ENCODE peak calls at places on chromosome 2, in seven cellular contexts. O is GM23248, G is fibroblast of lung, I is PC-9, D is neural progenitor cell, F is astrocyte, M is K562. A is an unnamed sample.

GRCh38 chr2:241108271-241109209 is 6.5 kb upstream of the MTERF4 start:
- DNase-seq in O (no peak), G (no peak), I (no peak), D (no peak), F (no peak), M (no peak), A (no peak)

GRCh38 chr2:156215656-156216055 is 116.9 kb downstream of the NR4A2 start:
- DNase-seq in O (no peak), G (peak; percentile 2), I (no peak), D (no peak), F (no peak), M (no peak), A (no peak)

GRCh38 chr2:220219371-220219770 is 591.9 kb downstream of the SLC4A3 start:
- DNase-seq in O (no peak), G (no peak), I (no peak), D (no peak), F (no peak), M (no peak), A (no peak)

GRCh38 chr2:9638532-9638931 is 7.7 kb upstream of the YWHAQ start:
- DNase-seq in O (peak; percentile 98), G (peak; percentile 92), I (peak; percentile 86), D (no peak), F (peak; percentile 86), M (peak; percentile 58), A (no peak)

GRCh38 chr2:75053484-75054112 is 95.2 kb downstream of the POLE4 start:
- DNase-seq in O (peak; percentile 59), G (no peak), I (peak; percentile 57), D (peak; percentile 77), F (no peak), M (peak; percentile 56), A (no peak)

GRCh38 chr2:203804766-203805484 is 62.6 kb upstream of the CTLA4 start:
- DNase-seq in O (peak; percentile 78), G (peak; percentile 83), I (no peak), D (no peak), F (peak; percentile 79), M (no peak), A (no peak)

GRCh38 chr2:21793461-21793860 is 669.7 kb downstream of the TDRD15 start:
- DNase-seq in O (no peak), G (no peak), I (no peak), D (no peak), F (no peak), M (no peak), A (no peak)

GRCh38 chr2:29923110-29923721 is 1.8 kb upstream of the ALK start:
- DNase-seq in O (peak; percentile 79), G (peak; percentile 46), I (peak; percentile 53), D (peak; percentile 87), F (peak; percentile 18), M (peak; percentile 67), A (peak; percentile 50)

GRCh38 chr2:3527886-3528785 is 8.8 kb upstream of the ADI1 start:
- DNase-seq in O (no peak), G (no peak), I (no peak), D (no peak), F (no peak), M (no peak), A (no peak)

GRCh38 chr2:173032032-173032431 is 43.6 kb upstream of the MAP3K20 start:
- DNase-seq in O (no peak), G (no peak), I (no peak), D (no peak), F (no peak), M (no peak), A (no peak)

GRCh38 chr2:106996136-106996769 is 110.3 kb upstream of the ST6GAL2 start:
- DNase-seq in O (no peak), G (no peak), I (no peak), D (no peak), F (no peak), M (no peak), A (no peak)

GRCh38 chr2:161604901-161605300 is 19.3 kb upstream of the SLC4A10 start:
- DNase-seq in O (no peak), G (no peak), I (no peak), D (no peak), F (no peak), M (no peak), A (no peak)

GRCh38 chr2:54572262-54572635 is 116.1 kb downstream of the SPTBN1 start:
- DNase-seq in O (peak; percentile 93), G (peak; percentile 98), I (peak; percentile 100), D (no peak), F (peak; percentile 98), M (peak; percentile 28), A (no peak)

GRCh38 chr2:197248623-197249022 is 62.0 kb downstream of the ANKRD44 start:
- DNase-seq in O (no peak), G (peak; percentile 18), I (no peak), D (no peak), F (peak; percentile 10), M (no peak), A (peak; percentile 28)

GRCh38 chr2:199195893-199196502 is 261.7 kb downstream of the SATB2 start:
- DNase-seq in O (no peak), G (no peak), I (no peak), D (no peak), F (no peak), M (no peak), A (no peak)

GRCh38 chr2:11753452-11753885 is 7.0 kb downstream of the LPIN1 start:
- DNase-seq in O (peak; percentile 33), G (peak; percentile 58), I (peak; percentile 98), D (no peak), F (peak; percentile 56), M (no peak), A (no peak)

GRCh38 chr2:70328921-70329561 is 27.2 kb upstream of the FAM136A start:
- DNase-seq in O (peak; percentile 58), G (peak; percentile 33), I (peak; percentile 97), D (no peak), F (peak; percentile 20), M (no peak), A (no peak)

GRCh38 chr2:219175928-219176817 is 552 bp downstream of the CNPPD1 start:
- DNase-seq in O (peak; percentile 70), G (peak; percentile 38), I (peak; percentile 45), D (peak; percentile 81), F (peak; percentile 16), M (peak; percentile 50), A (no peak)

GRCh38 chr2:234135750-234136221 is 85.3 kb downstream of the SPP2 start:
- DNase-seq in O (peak; percentile 88), G (peak; percentile 82), I (peak; percentile 91), D (peak; percentile 94), F (peak; percentile 75), M (peak; percentile 43), A (no peak)

GRCh38 chr2:46697830-46698323 is 217.7 kb downstream of the MCFD2 start:
- DNase-seq in O (no peak), G (no peak), I (no peak), D (peak; percentile 6), F (no peak), M (no peak), A (no peak)
- H3K4me3 ChIP-seq in O (peak overlapping the region; percentile 76), G (no peak overlapping the region), I (peak overlapping the region; percentile 60), D (peak overlapping the region; percentile 84), F (peak overlapping the region; percentile 56), M (peak overlapping the region; percentile 83), A (peak overlapping the region; percentile 93)

GRCh38 chr2:40363631-40364030 is 88.3 kb downstream of the SLC8A1 start:
- DNase-seq in O (peak; percentile 57), G (peak; percentile 82), I (no peak), D (no peak), F (peak; percentile 83), M (no peak), A (no peak)

GRCh38 chr2:40357667-40358066 is 94.2 kb downstream of the SLC8A1 start:
- DNase-seq in O (peak; percentile 46), G (peak; percentile 45), I (no peak), D (no peak), F (no peak), M (no peak), A (no peak)

GRCh38 chr2:40361478-40361877 is 90.4 kb downstream of the SLC8A1 start:
- DNase-seq in O (no peak), G (no peak), I (peak; percentile 8), D (no peak), F (no peak), M (no peak), A (no peak)

GRCh38 chr2:40358783-40359182 is 93.1 kb downstream of the SLC8A1 start:
- DNase-seq in O (no peak), G (no peak), I (no peak), D (no peak), F (no peak), M (no peak), A (no peak)

GRCh38 chr2:40360652-40361051 is 91.2 kb downstream of the SLC8A1 start:
- DNase-seq in O (peak; percentile 29), G (peak; percentile 56), I (peak; percentile 45), D (no peak), F (no peak), M (no peak), A (no peak)
- TF ChIP-seq EZH2 in O (no peak), G (no peak), I (no peak), D (no peak), F (no peak), M (no peak), A (no peak)

GRCh38 chr2:140256080-140256479 is 1475.9 kb upstream of the NXPH2 start:
- DNase-seq in O (peak; percentile 4), G (peak; percentile 2), I (no peak), D (no peak), F (no peak), M (no peak), A (no peak)

GRCh38 chr2:140262908-140263307 is 1482.7 kb upstream of the NXPH2 start:
- DNase-seq in O (no peak), G (no peak), I (no peak), D (no peak), F (no peak), M (no peak), A (no peak)

DNA sequence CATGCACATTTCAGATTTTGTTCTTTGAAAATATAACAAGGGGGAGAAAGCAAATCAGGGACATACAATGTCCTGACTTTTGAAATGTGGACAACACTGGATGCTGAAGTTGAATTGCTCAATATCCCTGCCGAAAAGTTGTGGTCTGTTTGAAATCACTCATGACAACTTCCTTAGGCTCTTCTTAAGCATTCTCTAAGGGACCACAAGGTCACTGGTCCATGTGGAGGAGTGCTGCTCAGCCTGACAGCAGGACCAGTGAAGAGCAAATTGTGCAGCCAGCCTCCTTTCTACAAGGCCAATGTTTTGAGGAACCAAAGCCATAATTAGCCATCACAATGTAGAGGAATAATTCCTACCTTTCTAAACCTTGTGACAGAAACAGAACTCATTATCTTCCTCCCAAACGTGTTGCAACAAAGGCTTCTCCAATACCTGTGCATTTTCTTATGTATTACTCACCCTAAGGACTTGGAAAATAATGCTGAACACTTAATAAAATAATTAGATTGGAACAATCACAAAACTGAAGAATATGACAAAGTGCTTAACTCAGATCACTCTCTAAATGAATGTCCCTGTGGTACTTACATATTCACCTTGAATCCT is 1477.6 kb upstream of the NXPH2 start:
- DNase-seq in O (no peak), G (no peak), I (no peak), D (no peak), F (no peak), M (no peak), A (no peak)
- H3K4me3 ChIP-seq in O (no peak overlapping the region), G (no peak overlapping the region), I (no peak overlapping the region), D (no peak overlapping the region), F (no peak overlapping the region), M (no peak overlapping the region), A (no peak overlapping the region)

GRCh38 chr2:238207006-238207405 is 3.5 kb upstream of the ILKAP start:
- DNase-seq in O (no peak), G (no peak), I (no peak), D (no peak), F (no peak), M (no peak), A (no peak)

GRCh38 chr2:238203973-238204683 is 633 bp upstream of the ILKAP start:
- DNase-seq in O (no peak), G (no peak), I (no peak), D (no peak), F (no peak), M (no peak), A (no peak)

GRCh38 chr2:238202326-238203103 is 980 bp downstream of the ILKAP start:
- DNase-seq in O (peak; percentile 69), G (peak; percentile 20), I (no peak), D (peak; percentile 68), F (peak; percentile 18), M (no peak), A (no peak)

GRCh38 chr2:238203104-238203972 is at the start of gene ILKAP:
- DNase-seq in O (peak; percentile 94), G (peak; percentile 74), I (peak; percentile 59), D (peak; percentile 94), F (peak; percentile 54), M (peak; percentile 99), A (no peak)
- TF ChIP-seq EZH2 in O (no peak), G (no peak), I (no peak), D (peak; percentile 5), F (no peak), M (no peak), A (no peak)

A was measured in SK-N-MC.